ENCODE peak calls at places on chromosomes 2 and 18, in six cellular contexts. R, O, N, E, G and L are unnamed samples.

GRCh38 chr2:30511122-30512083 is 64.4 kb downstream of the LCLAT1 start:
- DNase-seq in E (no peak), G (no peak), R (no peak), N (no peak), O (no peak), L (no peak)

GRCh38 chr2:207434903-207435302 is 94.9 kb upstream of the CREB1 start:
- DNase-seq in O (no peak), N (no peak), E (no peak), R (no peak), G (no peak), L (no peak)

GRCh38 chr2:237324446-237325236 is 89.3 kb downstream of the COL6A3 start:
- DNase-seq in E (no peak), R (no peak), O (no peak), G (no peak), N (no peak), L (no peak)

GRCh38 chr2:104658149-104658839 is 195.6 kb upstream of the POU3F3 start:
- DNase-seq in N (no peak), O (no peak), R (no peak), E (no peak), G (peak; percentile 32), L (no peak)

GRCh38 chr18:6107794-6108193 is 212.5 kb upstream of the TMEM200C start:
- DNase-seq in G (no peak), E (no peak), O (no peak), N (no peak), R (no peak), L (no peak)

GRCh38 chr2:1690056-1690775 is 54.1 kb downstream of the PXDN start:
- DNase-seq in E (no peak), G (no peak), O (no peak), R (no peak), N (no peak), L (no peak)

GRCh38 chr18:11885278-11885991 is 22.7 kb downstream of the MPPE1 start:
- DNase-seq in E (no peak), O (no peak), R (no peak), G (peak; percentile 28), N (no peak), L (no peak)

GRCh38 chr18:24928479-24928878 is 423.5 kb downstream of the ZNF521 start:
- DNase-seq in N (no peak), R (no peak), O (no peak), E (no peak), G (no peak), L (no peak)

GRCh38 chr2:98911376-98912154 is 24.5 kb downstream of the CRACDL start:
- DNase-seq in O (no peak), G (peak; percentile 13), E (no peak), N (peak; percentile 74), R (no peak), L (no peak)

GRCh38 chr2:219245148-219245898 is at the start of the genes GLB1L and STK16:
- DNase-seq in N (peak; percentile 94), R (peak; percentile 80), O (peak; percentile 82), G (peak; percentile 93), E (peak; percentile 88), L (peak; percentile 74)

GRCh38 chr18:52439457-52439856 is 99.5 kb downstream of the DCC start:
- DNase-seq in G (no peak), O (no peak), N (no peak), E (no peak), R (no peak), L (no peak)

GRCh38 chr18:61998957-61999356 is 106.2 kb upstream of the RNF152 start:
- DNase-seq in R (no peak), E (no peak), N (no peak), O (no peak), G (no peak), L (no peak)

GRCh38 chr2:215684448-215685217 is 248.8 kb upstream of the FN1 start:
- DNase-seq in E (no peak), G (no peak), N (no peak), O (no peak), R (no peak), L (no peak)

GRCh38 chr2:146927080-146927714 is 917.6 kb upstream of the ACVR2A start:
- DNase-seq in R (no peak), O (no peak), N (no peak), G (peak; percentile 57), E (no peak), L (no peak)